ENCODE peak calls at places on chromosomes 7 and 10, in four cellular contexts. S is progenitor cell of endocrine pancreas, A is putamen, G is glomerular endothelial cell. F is an unnamed sample.

GRCh38 chr7:67564978-67565377 is 568.3 kb downstream of the TYW1 start:
- DNase-seq in S (no peak), A (no peak), G (no peak), F (no peak)

GRCh38 chr10:63644398-63645142 is 123.4 kb downstream of the REEP3 start:
- DNase-seq in S (no peak), A (no peak), G (peak; percentile 87), F (no peak)

GRCh38 chr7:139762886-139763285 is 14.9 kb downstream of the HIPK2 start:
- DNase-seq in S (no peak), A (no peak), G (peak; percentile 70), F (no peak)

GRCh38 chr10:94963901-94964300 is 25.4 kb downstream of the CYP2C9 start:
- DNase-seq in S (no peak), A (peak; percentile 1), G (peak; percentile 1), F (peak; percentile 5)

GRCh38 chr7:105141068-105141467 is 127.1 kb downstream of the KMT2E start:
- DNase-seq in S (no peak), A (peak; percentile 30), G (no peak), F (peak; percentile 33)

GRCh38 chr10:133133471-133134231 is 26.4 kb upstream of the KNDC1 start:
- DNase-seq in S (no peak), A (no peak), G (no peak), F (no peak)

GRCh38 chr7:115679976-115680375 is 350.6 kb downstream of the TFEC start:
- DNase-seq in S (no peak), A (peak; percentile 7), G (peak; percentile 12), F (no peak)

GRCh38 chr10:33706746-33707145 is 372.3 kb upstream of the NRP1 start:
- DNase-seq in S (no peak), A (no peak), G (no peak), F (no peak)

GRCh38 chr7:130372813-130373212 is 7.5 kb upstream of the CPA1 start:
- DNase-seq in S (no peak), A (no peak), G (no peak), F (no peak)

GRCh38 chr10:60937784-60938654 is 6.0 kb downstream of the RHOBTB1 start:
- DNase-seq in S (no peak), A (no peak), G (no peak), F (no peak)

GRCh38 chr10:26448706-26449435 is 10.7 kb downstream of the APBB1IP start:
- DNase-seq in S (no peak), A (no peak), G (no peak), F (no peak)

GRCh38 chr10:90787906-90788491 is 69.8 kb downstream of the HTR7 start:
- DNase-seq in S (peak; percentile 27), A (no peak), G (no peak), F (no peak)

GRCh38 chr7:155258233-155258575 is 39.5 kb upstream of the INSIG1 start:
- DNase-seq in S (no peak), A (no peak), G (no peak), F (no peak)

GRCh38 chr7:8714791-8715190 is 281.4 kb downstream of the NXPH1 start:
- DNase-seq in S (no peak), A (no peak), G (no peak), F (no peak)

GRCh38 chr7:140229591-140230516 is 53.1 kb upstream of the KDM7A start:
- DNase-seq in S (no peak), A (no peak), G (no peak), F (peak; percentile 74)

F was measured in H1.